ENCODE peak calls at places on chromosomes 12 and 14, in five cellular contexts. E is right lobe of liver, R is adrenal gland, X is dorsolateral prefrontal cortex, N is GM13976. C is an unnamed sample.

GRCh38 chr14:50335389-50335788 is 23.3 kb downstream of the DMAC2L start:
- DNase-seq in X (peak; percentile 84), E (no peak), R (peak; percentile 84), N (no peak), C (no peak)

GRCh38 chr12:71392521-71393145 is 47.0 kb upstream of the LGR5 start:
- DNase-seq in X (no peak), E (no peak), N (peak; percentile 69), R (no peak), C (no peak)

GRCh38 chr12:71999795-72000194 is 61.1 kb downstream of the TPH2 start:
- DNase-seq in N (no peak), E (no peak), X (no peak), R (no peak), C (no peak)

GRCh38 chr12:64522316-64522715 is 70.4 kb downstream of the TBK1 start:
- DNase-seq in X (no peak), N (no peak), E (no peak), R (no peak), C (no peak)

GRCh38 chr12:93686572-93687365 is 9.6 kb downstream of the CRADD start:
- DNase-seq in R (no peak), E (no peak), X (no peak), N (no peak), C (no peak)

GRCh38 chr14:37595809-37596595 is 573 bp downstream of the TTC6 start:
- DNase-seq in X (no peak), R (no peak), N (no peak), E (peak; percentile 88), C (no peak)

GRCh38 chr12:84596276-84596675 is 316.3 kb downstream of the SLC6A15 start:
- DNase-seq in X (no peak), E (no peak), N (no peak), R (no peak), C (no peak)

GRCh38 chr12:128715485-128715884 is 108.3 kb downstream of the SLC15A4 start:
- DNase-seq in X (no peak), N (no peak), R (no peak), E (no peak), C (no peak)

GRCh38 chr14:65263161-65263788 is 149.3 kb upstream of the FUT8 start:
- DNase-seq in E (no peak), R (no peak), X (no peak), N (no peak), C (no peak)

GRCh38 chr14:95524706-95525512 is 8.5 kb upstream of the SYNE3 start:
- DNase-seq in X (no peak), E (no peak), N (no peak), R (peak; percentile 38), C (no peak)

GRCh38 chr12:50220357-50221061 is 53.3 kb upstream of the CERS5 start:
- DNase-seq in N (peak; percentile 47), R (no peak), X (no peak), E (no peak), C (no peak)

GRCh38 chr12:76643438-76643837 is 83.9 kb upstream of the OSBPL8 start:
- DNase-seq in N (no peak), X (no peak), E (no peak), R (no peak), C (no peak)

GRCh38 chr12:14313379-14313778 is 52.1 kb upstream of the ATF7IP start:
- DNase-seq in E (no peak), X (no peak), R (no peak), N (no peak), C (no peak)

GRCh38 chr12:67690656-67691055 is 42.1 kb downstream of the DYRK2 start:
- DNase-seq in E (no peak), X (no peak), R (no peak), N (no peak), C (no peak)

GRCh38 chr12:122096014-122096413 is 17.5 kb downstream of the MLXIP start:
- DNase-seq in X (no peak), R (no peak), N (no peak), E (no peak), C (no peak)

GRCh38 chr14:35412281-35413057 is 7.9 kb upstream of the NFKBIA start:
- DNase-seq in E (no peak), X (no peak), R (no peak), N (no peak), C (no peak)

GRCh38 chr12:21713138-21713537 is 55.5 kb upstream of the LDHB start:
- DNase-seq in X (no peak), N (no peak), E (no peak), R (no peak), C (no peak)

GRCh38 chr12:118016424-118017264 is at the start of gene RFC5:
- DNase-seq in E (peak; percentile 99), N (peak; percentile 99), R (peak; percentile 99), X (peak; percentile 97), C (peak; percentile 98)

GRCh38 chr12:14998941-14999340 is 26.1 kb downstream of the PDE6H start:
- DNase-seq in X (no peak), E (no peak), R (no peak), N (no peak), C (no peak)

GRCh38 chr12:8912910-8913309 is 1.4 kb upstream of the PHC1 start:
- DNase-seq in E (no peak), N (no peak), X (peak; percentile 17), R (no peak), C (no peak)

GRCh38 chr12:120960657-120961056 is 17.7 kb upstream of the HNF1A start:
- DNase-seq in X (no peak), E (no peak), N (peak; percentile 60), R (no peak), C (no peak)

GRCh38 chr14:100789460-100790417 is 36.2 kb upstream of the MEG3 start:
- DNase-seq in R (no peak), E (no peak), N (no peak), X (no peak), C (no peak)

GRCh38 chr12:94057262-94058151 is 90.9 kb upstream of the PLXNC1 start:
- DNase-seq in R (peak; percentile 66), N (no peak), X (no peak), E (no peak), C (no peak)

GRCh38 chr14:58133739-58134138 is 18.3 kb downstream of the ARMH4 start:
- DNase-seq in R (no peak), E (no peak), X (no peak), N (no peak), C (no peak)

GRCh38 chr14:68626386-68626785 is 166.5 kb downstream of the ZFP36L1 start:
- DNase-seq in E (no peak), R (peak; percentile 87), X (no peak), N (no peak), C (no peak)

GRCh38 chr12:90126125-90126524 is 417.5 kb upstream of the ATP2B1 start:
- DNase-seq in N (no peak), R (no peak), X (no peak), E (no peak), C (no peak)

GRCh38 chr12:39332661-39333175 is 110.2 kb downstream of the KIF21A start:
- DNase-seq in X (no peak), R (peak; percentile 54), E (no peak), N (no peak), C (no peak)

GRCh38 chr12:96014932-96015599 is 18.9 kb upstream of the HAL start:
- DNase-seq in N (no peak), R (no peak), X (no peak), E (no peak), C (no peak)

GRCh38 chr12:96020314-96021003 is 14.9 kb downstream of the LTA4H start:
- DNase-seq in X (no peak), E (no peak), R (no peak), N (no peak), C (no peak)

GRCh38 chr12:96015672-96016071 is 19.5 kb upstream of the HAL start:
- DNase-seq in N (no peak), E (peak; percentile 45), R (no peak), X (no peak), C (no peak)
- TF ChIP-seq CTCF in N (no peak), E (peak; percentile 46), R (peak; percentile 9), X (no peak), C (peak; percentile 74)

GRCh38 chr14:73168274-73168673 is 32.0 kb downstream of the PSEN1 start:
- DNase-seq in R (no peak), E (no peak), X (no peak), N (no peak), C (no peak)

GRCh38 chr14:73168691-73169090 is 32.4 kb downstream of the PSEN1 start:
- DNase-seq in R (no peak), E (no peak), N (no peak), X (no peak), C (no peak)

GRCh38 chr14:73170686-73171085 is 34.4 kb downstream of the PSEN1 start:
- DNase-seq in N (no peak), E (no peak), X (no peak), R (no peak), C (no peak)

GRCh38 chr14:73176673-73177072 is 40.4 kb downstream of the PSEN1 start:
- DNase-seq in E (no peak), N (no peak), X (no peak), R (no peak), C (no peak)

DNA sequence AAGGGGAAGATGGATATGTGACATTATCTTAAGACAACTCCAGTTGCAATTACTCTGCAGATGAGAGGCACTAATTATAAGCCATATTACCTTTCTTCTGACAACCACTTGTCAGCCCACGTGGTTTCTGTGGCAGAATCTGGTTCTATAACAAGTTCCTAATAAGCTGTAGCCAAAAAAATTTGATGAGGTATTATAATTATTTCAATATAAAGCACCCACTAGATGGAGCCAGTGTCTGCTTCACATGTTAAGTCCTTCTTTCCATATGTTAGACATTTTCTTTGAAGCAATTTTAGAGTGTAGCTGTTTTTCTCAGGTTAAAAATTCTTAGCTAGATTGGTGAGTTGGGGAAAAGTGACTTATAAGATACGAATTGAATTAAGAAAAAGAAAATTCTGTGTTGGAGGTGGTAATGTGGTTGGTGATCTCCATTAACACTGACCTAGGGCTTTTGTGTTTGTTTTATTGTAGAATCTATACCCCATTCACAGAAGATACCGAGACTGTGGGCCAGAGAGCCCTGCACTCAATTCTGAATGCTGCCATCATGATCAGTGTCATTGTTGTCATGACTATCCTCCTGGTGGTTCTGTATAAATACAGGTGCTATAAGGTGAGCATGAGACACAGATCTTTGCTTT is 36.9 kb downstream of the PSEN1 start:
- DNase-seq in X (no peak), E (no peak), N (peak; percentile 50), R (no peak), C (no peak)
- TF ChIP-seq CTCF in X (peak; percentile 50), E (peak; percentile 49), N (peak; percentile 8), R (peak; percentile 41), C (peak; percentile 89)

GRCh38 chr12:131831021-131831571 is 2.9 kb downstream of the MMP17 start:
- DNase-seq in X (peak; percentile 38), N (no peak), R (no peak), E (peak; percentile 21), C (peak; percentile 73)

GRCh38 chr12:131829351-131829794 is 1.2 kb downstream of the MMP17 start:
- DNase-seq in X (no peak), R (no peak), N (no peak), E (no peak), C (peak; percentile 91)

GRCh38 chr12:131828671-131829350 is 618 bp downstream of the MMP17 start:
- DNase-seq in R (no peak), N (no peak), E (peak; percentile 26), X (no peak), C (no peak)

GRCh38 chr12:131830335-131831020 is 2.3 kb downstream of the MMP17 start:
- DNase-seq in R (peak; percentile 79), N (peak; percentile 80), X (peak; percentile 56), E (peak; percentile 72), C (peak; percentile 93)

GRCh38 chr12:131829795-131830334 is 1.7 kb downstream of the MMP17 start:
- DNase-seq in X (no peak), N (no peak), R (no peak), E (peak; percentile 19), C (no peak)
- TF ChIP-seq CTCF in X (no peak), N (no peak), R (no peak), E (no peak), C (no peak)

GRCh38 chr14:90756755-90757345 is 59.4 kb downstream of the TTC7B start:
- DNase-seq in R (no peak), E (no peak), N (no peak), X (no peak), C (no peak)
- TF ChIP-seq CTCF in R (no peak), E (no peak), N (no peak), X (no peak), C (peak; percentile 7)